ENCODE peak calls at places on chromosomes 1 and 21, in ten cellular contexts. X is nephron progenitor cell; H is hypothalamus; U is spleen; O is H1; B is NCI-H1417; V is neural crest cell; J is iPS-NIHi11; E is stimulated activated CD4-positive, alpha-beta T cell treated with anti-CD3 and anti-CD28 coated beads, Interleukin-12 subunit alpha, Interleukin-12 subunit beta, amount 100 ng/mL, for 24 hours; P is RWPE1. Y is an unnamed sample.

GRCh38 chr1:207698822-207699483 is 52.9 kb upstream of the CD46 start:
- DNase-seq in B (peak), P (peak), J (peak), O (peak), X (peak), U (no peak), V (peak), H (peak), E (no peak), Y (no peak)

GRCh38 chr1:10057305-10057704 is 24.5 kb downstream of the UBE4B start:
- DNase-seq in E (no peak), B (no peak), U (no peak), O (no peak), V (no peak), J (no peak), P (no peak), X (no peak), H (peak), Y (no peak)

GRCh38 chr1:202310071-202310725 is 31.5 kb downstream of the UBE2T start:
- DNase-seq in U (no peak), J (no peak), H (no peak), O (no peak), B (no peak), P (no peak), V (no peak), E (no peak), X (no peak), Y (no peak)

GRCh38 chr21:34852438-34852837 is 183.6 kb downstream of the CLIC6 start:
- DNase-seq in E (no peak), V (no peak), H (no peak), J (no peak), U (no peak), O (no peak), B (no peak), P (no peak), X (no peak), Y (no peak)

GRCh38 chr1:26413031-26413430 is 2.4 kb downstream of the LIN28A start:
- DNase-seq in J (no peak), H (no peak), E (no peak), U (no peak), P (no peak), V (no peak), O (no peak), X (no peak), B (no peak), Y (no peak)

GRCh38 chr1:92949937-92950817 is 11.1 kb downstream of the DIPK1A start:
- DNase-seq in U (no peak), X (no peak), J (no peak), P (peak), O (no peak), B (no peak), V (no peak), H (no peak), E (no peak), Y (no peak)

GRCh38 chr1:22972063-22972405 is 632 bp downstream of the LACTBL1 start:
- DNase-seq in E (no peak), V (no peak), B (no peak), X (no peak), P (no peak), J (no peak), U (no peak), H (no peak), O (no peak), Y (no peak)

GRCh38 chr21:45001134-45002095 is 61.6 kb downstream of the SLX9 start:
- DNase-seq in E (no peak), P (peak), B (no peak), U (peak), O (no peak), H (peak), X (no peak), V (no peak), J (no peak), Y (no peak)

GRCh38 chr1:70290248-70290647 is 64.3 kb downstream of the ANKRD13C start:
- DNase-seq in B (no peak), J (no peak), V (no peak), X (no peak), P (no peak), H (no peak), U (no peak), O (no peak), E (no peak), Y (no peak)

GRCh38 chr1:145806408-145806807 is 17.5 kb downstream of the RNF115 start:
- DNase-seq in U (no peak), H (no peak), O (no peak), J (no peak), X (no peak), B (no peak), V (no peak), E (no peak), P (no peak), Y (no peak)

GRCh38 chr1:67019121-67019520 is 34.8 kb downstream of the SLC35D1 start:
- DNase-seq in B (no peak), P (no peak), X (no peak), J (peak), O (no peak), U (no peak), V (no peak), E (no peak), H (no peak), Y (no peak)

GRCh38 chr1:179190861-179191260 is 38.6 kb downstream of the ABL2 start:
- DNase-seq in P (no peak), O (no peak), X (no peak), J (no peak), V (no peak), U (no peak), E (no peak), B (no peak), H (no peak), Y (no peak)

Y was measured in iPS DF 19.7.